ENCODE peak calls at places on chromosomes 2 and 18, in nine cellular contexts. I is prostate gland, M is K562, Z is HCT116, D is breast epithelium, G is adrenal gland, U is testis, J is Peyer's patch, O is IMR-90. K is an unnamed sample.

GRCh38 chr2:131039908-131040660 is 53.2 kb downstream of the FAM168B start:
- DNase-seq in I (no peak), M (no peak), Z (no peak), D (no peak), G (peak; percentile 16), U (no peak), J (no peak), O (peak; percentile 35), K (no peak)

GRCh38 chr2:71822463-71822862 is 325.2 kb downstream of the CYP26B1 start:
- DNase-seq in I (no peak), M (no peak), Z (no peak), D (no peak), G (no peak), U (no peak), J (no peak), O (no peak), K (no peak)

GRCh38 chr18:11167778-11168177 is 18.4 kb upstream of the PIEZO2 start:
- DNase-seq in I (no peak), M (no peak), Z (no peak), D (no peak), G (no peak), U (no peak), J (no peak), O (peak; percentile 85), K (no peak)

GRCh38 chr2:40466926-40467325 is 15.0 kb upstream of the SLC8A1 start:
- DNase-seq in I (no peak), M (no peak), Z (no peak), D (no peak), G (no peak), U (no peak), J (no peak), O (no peak), K (no peak)

GRCh38 chr2:38622210-38622609 is 19.5 kb upstream of the HNRNPLL start:
- DNase-seq in I (no peak), M (no peak), Z (no peak), D (no peak), G (no peak), U (no peak), J (no peak), O (no peak), K (no peak)

GRCh38 chr2:46872876-46873631 is 42.6 kb downstream of the MCFD2 start:
- DNase-seq in I (no peak), M (no peak), Z (no peak), D (no peak), G (no peak), U (no peak), J (no peak), O (peak; percentile 33), K (no peak)

GRCh38 chr2:216015722-216016464 is 2.5 kb upstream of the MREG start:
- DNase-seq in I (no peak), M (peak; percentile 17), Z (no peak), D (no peak), G (no peak), U (no peak), J (no peak), O (no peak), K (no peak)

GRCh38 chr2:164896634-164897033 is 55.0 kb upstream of the COBLL1 start:
- DNase-seq in I (no peak), M (no peak), Z (peak; percentile 24), D (no peak), G (no peak), U (no peak), J (no peak), O (peak; percentile 82), K (no peak)

GRCh38 chr18:27447530-27447929 is 262.4 kb upstream of the CHST9 start:
- DNase-seq in I (no peak), M (no peak), Z (no peak), D (no peak), G (no peak), U (no peak), J (no peak), O (no peak), K (no peak)

DNA sequence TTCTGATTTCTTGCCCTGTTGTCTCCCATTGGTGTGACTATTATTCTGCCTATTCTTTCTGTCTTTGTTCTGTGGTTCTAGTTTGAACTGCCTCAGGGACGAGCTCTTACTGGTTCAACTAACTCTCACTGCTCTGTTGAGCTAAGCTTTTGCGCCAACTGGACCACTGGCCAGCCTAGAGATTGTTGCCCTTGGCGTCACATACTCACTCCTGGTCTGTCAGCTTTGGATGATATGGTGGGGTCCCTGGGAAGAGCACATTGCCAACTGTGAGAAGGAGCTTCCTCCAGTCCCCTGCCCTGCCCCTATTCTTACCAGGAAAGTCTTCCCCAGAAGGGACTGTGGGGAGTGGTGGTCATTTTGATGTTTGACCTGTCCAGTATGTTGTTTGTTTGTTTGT is 6.0 kb downstream of the MTHFD2 start:
- DNase-seq in I (no peak), M (no peak), Z (no peak), D (no peak), G (no peak), U (no peak), J (no peak), O (no peak), K (no peak)
- TF ChIP-seq POLR2A in I (no peak), M (peak; percentile 21), Z (no peak), D (no peak), G (no peak), U (no peak), J (no peak), O (no peak), K (no peak)

GRCh38 chr18:36536426-36536825 is 238.9 kb downstream of the FHOD3 start:
- DNase-seq in I (no peak), M (no peak), Z (no peak), D (no peak), G (no peak), U (no peak), J (no peak), O (no peak), K (no peak)
- H3K27me3 ChIP-seq in I (no peaks in the 10 kb centered on the region), M (no peaks in the 10 kb centered on the region), Z (no peaks in the 10 kb centered on the region), D (no peaks in the 10 kb centered on the region), G (no peaks in the 10 kb centered on the region), U (no peaks in the 10 kb centered on the region), J (no peaks in the 10 kb centered on the region), O (no peaks in the 10 kb centered on the region), K (no peaks in the 10 kb centered on the region)

GRCh38 chr2:171522057-171522803 is at the start of gene CYBRD1:
- DNase-seq in I (peak; percentile 83), M (peak; percentile 96), Z (no peak), D (peak; percentile 83), G (peak; percentile 87), U (peak; percentile 86), J (peak; percentile 91), O (peak; percentile 79), K (peak; percentile 84)
- TF ChIP-seq POLR2A in I (peak; percentile 84), M (peak; percentile 89), Z (no peak), D (peak; percentile 62), G (peak; percentile 23), U (peak; percentile 51), J (peak; percentile 85), O (peak; percentile 51), K (peak; percentile 89)

DNA sequence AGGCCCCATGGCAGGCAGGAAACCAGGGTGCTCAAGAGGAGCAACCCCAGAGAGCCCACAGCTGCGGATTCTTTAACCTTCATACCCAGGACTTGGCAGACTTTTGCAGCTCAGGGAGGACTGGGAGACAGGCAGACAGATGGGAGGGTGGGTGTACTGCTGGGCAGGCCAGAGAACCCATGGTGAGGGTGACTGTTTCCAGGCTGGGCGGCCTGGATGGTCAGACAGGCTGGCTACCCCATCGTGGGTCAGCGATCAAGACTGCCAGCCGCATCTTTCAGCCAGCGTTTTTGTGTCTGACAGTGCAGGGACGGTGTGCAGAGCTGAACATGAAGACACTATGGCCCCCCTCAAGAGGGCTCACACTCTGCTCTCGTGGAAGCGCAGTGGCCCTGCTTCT is 82.2 kb downstream of the MARCO start:
- DNase-seq in I (no peak), M (no peak), Z (no peak), D (no peak), G (no peak), U (no peak), J (no peak), O (no peak), K (no peak)
- H3K27me3 ChIP-seq in I (no peaks in the 10 kb centered on the region), M (no peaks in the 10 kb centered on the region), Z (peaks cover 3% of the 10 kb centered on the region), D (peaks cover 3% of the 10 kb centered on the region), G (no peaks in the 10 kb centered on the region), U (no peaks in the 10 kb centered on the region), J (no peaks in the 10 kb centered on the region), O (no peaks in the 10 kb centered on the region), K (no peaks in the 10 kb centered on the region)